ENCODE peak calls at places on chromosomes 1 and 21, in six cellular contexts. K is natural killer cell, X is tibial artery, V is neural crest cell, E is fibroblast of lung, A is tibial nerve. Y is an unnamed sample.

GRCh38 chr1:244971524-244972216 is 107.3 kb upstream of the HNRNPU start:
- DNase-seq in K (no peak), X (no peak), V (no peak), E (no peak), A (no peak), Y (no peak)

GRCh38 chr1:179077396-179077795 is 4.5 kb upstream of the TOR3A start:
- DNase-seq in K (no peak), X (no peak), V (no peak), E (peak; percentile 75), A (no peak), Y (no peak)

GRCh38 chr1:56189946-56190920 is 389.1 kb downstream of the PLPP3 start:
- DNase-seq in K (no peak), X (no peak), V (peak; percentile 16), E (no peak), A (no peak), Y (no peak)

GRCh38 chr1:145995148-145995851 is 1.1 kb downstream of the TXNIP start:
- DNase-seq in K (no peak), X (peak; percentile 13), V (no peak), E (no peak), A (no peak), Y (no peak)

GRCh38 chr1:10901894-10902805 is 105.7 kb upstream of the CASZ1 start:
- DNase-seq in K (no peak), X (no peak), V (no peak), E (no peak), A (no peak), Y (no peak)

GRCh38 chr1:205344010-205344808 is 12.5 kb downstream of the KLHDC8A start:
- DNase-seq in K (no peak), X (peak; percentile 40), V (no peak), E (no peak), A (no peak), Y (peak; percentile 49)

GRCh38 chr21:25639167-25639921 is at the start of gene JAM2:
- DNase-seq in K (peak; percentile 17), X (peak; percentile 34), V (peak; percentile 50), E (peak; percentile 39), A (peak; percentile 22), Y (peak; percentile 55)

GRCh38 chr1:28087614-28088167 is 719 bp downstream of the EYA3 start:
- DNase-seq in K (peak; percentile 20), X (no peak), V (no peak), E (no peak), A (no peak), Y (no peak)

DNA sequence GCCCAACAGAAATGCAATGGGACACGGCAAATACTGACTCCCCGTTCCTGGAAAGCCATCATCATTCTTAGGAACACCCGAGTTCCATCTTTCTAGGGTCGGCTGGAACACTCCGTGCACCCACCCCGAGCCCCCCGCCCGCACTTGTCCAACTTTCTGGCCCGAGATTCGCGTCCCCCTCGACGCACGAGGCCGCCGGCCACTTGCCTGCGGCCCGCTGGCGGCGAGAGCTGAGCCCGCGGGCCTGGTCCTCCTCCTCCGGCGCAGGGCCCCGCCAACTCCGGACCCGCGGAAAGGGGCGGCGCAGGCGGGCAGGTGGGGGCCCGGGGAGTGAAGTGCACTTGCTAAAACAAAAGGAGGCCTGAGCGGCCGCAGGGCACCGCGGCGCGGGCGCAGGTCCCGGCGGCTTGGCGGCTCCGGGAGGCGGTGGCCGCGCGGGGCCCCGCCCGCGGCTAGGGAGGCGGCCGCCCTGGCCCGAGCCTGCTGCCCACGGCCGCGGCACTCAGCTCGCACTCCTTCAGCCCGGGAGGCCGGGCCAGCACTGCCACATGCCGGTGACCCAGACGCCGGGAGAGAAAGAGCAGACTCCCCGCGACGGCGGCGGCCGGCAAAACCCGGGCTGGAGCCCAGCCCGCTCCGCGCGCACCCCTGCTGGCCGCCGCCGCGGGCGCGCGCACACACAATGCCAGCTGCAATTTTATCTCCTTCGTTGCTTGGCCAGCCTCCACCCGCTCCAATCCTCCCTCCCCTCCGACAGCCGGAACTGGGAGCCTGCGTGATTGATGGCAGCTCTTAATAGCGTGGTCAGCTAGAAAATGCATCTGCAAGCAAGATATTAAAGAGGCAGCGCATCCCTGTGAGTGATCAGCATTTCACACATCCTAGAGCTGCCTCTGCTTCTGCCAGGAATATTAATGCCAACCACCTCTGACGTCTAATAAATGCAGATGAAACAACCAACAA is 114.3 kb downstream of the RERE start:
- DNase-seq in K (peak; percentile 75), X (peak; percentile 84), V (peak; percentile 87), E (peak; percentile 93), A (peak; percentile 74), Y (peak; percentile 78)
- TF ChIP-seq CTCF in K (no peak), X (peak; percentile 32), V (no peak), E (no peak), A (peak; percentile 49), Y (no peak)

GRCh38 chr1:116934586-116935207 is 25.0 kb downstream of the PTGFRN start:
- DNase-seq in K (no peak), X (no peak), V (no peak), E (no peak), A (no peak), Y (no peak)
- TF ChIP-seq CTCF in K (peak; percentile 17), X (no peak), V (peak; percentile 56), E (no peak), A (no peak), Y (no peak)

GRCh38 chr1:183578846-183579245 is 11.4 kb downstream of the NCF2 start:
- DNase-seq in K (no peak), X (no peak), V (no peak), E (no peak), A (no peak), Y (no peak)

GRCh38 chr1:183583466-183583865 is 6.8 kb downstream of the NCF2 start:
- DNase-seq in K (no peak), X (no peak), V (no peak), E (no peak), A (no peak), Y (no peak)

GRCh38 chr1:183577897-183578470 is 12.3 kb downstream of the NCF2 start:
- DNase-seq in K (no peak), X (no peak), V (no peak), E (no peak), A (no peak), Y (no peak)

GRCh38 chr1:183582021-183582746 is 8.1 kb downstream of the NCF2 start:
- DNase-seq in K (no peak), X (no peak), V (no peak), E (no peak), A (no peak), Y (no peak)

DNA sequence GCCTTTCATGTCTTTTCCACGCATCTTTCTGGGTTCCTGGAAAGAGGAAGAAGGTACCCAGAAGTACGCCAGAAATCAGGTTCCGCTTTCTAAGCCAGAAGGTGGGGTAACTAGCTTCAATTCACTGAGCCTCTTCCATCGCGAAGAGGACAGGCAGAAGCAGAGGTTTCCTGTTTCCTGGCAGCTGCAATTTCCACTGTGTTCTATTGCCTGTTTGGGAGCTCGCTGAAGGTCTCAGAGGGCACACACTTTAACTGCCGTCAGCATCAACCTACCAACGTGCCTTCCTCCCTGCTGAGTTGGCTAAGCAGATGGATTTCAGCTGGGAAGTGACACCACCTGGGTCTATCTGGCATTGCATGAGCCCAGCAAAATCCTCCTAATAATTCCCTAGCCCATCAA is 10.0 kb downstream of the NCF2 start:
- DNase-seq in K (no peak), X (peak; percentile 41), V (no peak), E (no peak), A (no peak), Y (no peak)
- TF ChIP-seq CTCF in K (no peak), X (no peak), V (peak; percentile 35), E (no peak), A (no peak), Y (no peak)

DNA sequence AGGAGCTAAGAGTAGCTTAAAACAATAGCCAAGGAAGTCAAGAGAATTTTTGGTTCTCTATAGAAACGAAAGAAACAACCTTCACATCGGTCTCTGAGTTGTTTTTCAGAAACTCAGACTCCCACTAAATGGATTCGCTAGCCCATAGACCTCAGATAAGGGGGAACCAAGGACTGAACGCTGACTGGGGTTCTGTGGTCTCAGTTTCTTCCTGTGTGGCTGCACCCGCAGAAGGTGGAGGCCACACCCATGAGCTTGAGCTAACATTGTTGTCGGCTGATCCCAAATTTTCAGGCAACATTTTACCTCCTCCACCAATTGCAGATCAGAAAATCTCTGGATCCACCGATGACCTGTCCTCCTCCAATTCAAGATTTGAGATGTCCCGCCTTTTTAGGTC is 456.1 kb downstream of the AJAP1 start:
- DNase-seq in K (no peak), X (no peak), V (no peak), E (no peak), A (no peak), Y (no peak)
- TF ChIP-seq CTCF in K (no peak), X (no peak), V (no peak), E (no peak), A (no peak), Y (no peak)

GRCh38 chr1:33429846-33430750 is 797 bp downstream of the PHC2 start:
- DNase-seq in K (peak; percentile 18), X (no peak), V (peak; percentile 25), E (peak; percentile 24), A (no peak), Y (no peak)

GRCh38 chr1:33433509-33434362 is 2.8 kb upstream of the PHC2 start:
- DNase-seq in K (no peak), X (peak; percentile 82), V (no peak), E (peak; percentile 99), A (no peak), Y (no peak)

GRCh38 chr1:33429332-33429731 is 1.6 kb downstream of the PHC2 start:
- DNase-seq in K (no peak), X (no peak), V (no peak), E (no peak), A (no peak), Y (no peak)

GRCh38 chr1:33428661-33429060 is 2.2 kb downstream of the PHC2 start:
- DNase-seq in K (no peak), X (no peak), V (no peak), E (no peak), A (no peak), Y (no peak)

DNA sequence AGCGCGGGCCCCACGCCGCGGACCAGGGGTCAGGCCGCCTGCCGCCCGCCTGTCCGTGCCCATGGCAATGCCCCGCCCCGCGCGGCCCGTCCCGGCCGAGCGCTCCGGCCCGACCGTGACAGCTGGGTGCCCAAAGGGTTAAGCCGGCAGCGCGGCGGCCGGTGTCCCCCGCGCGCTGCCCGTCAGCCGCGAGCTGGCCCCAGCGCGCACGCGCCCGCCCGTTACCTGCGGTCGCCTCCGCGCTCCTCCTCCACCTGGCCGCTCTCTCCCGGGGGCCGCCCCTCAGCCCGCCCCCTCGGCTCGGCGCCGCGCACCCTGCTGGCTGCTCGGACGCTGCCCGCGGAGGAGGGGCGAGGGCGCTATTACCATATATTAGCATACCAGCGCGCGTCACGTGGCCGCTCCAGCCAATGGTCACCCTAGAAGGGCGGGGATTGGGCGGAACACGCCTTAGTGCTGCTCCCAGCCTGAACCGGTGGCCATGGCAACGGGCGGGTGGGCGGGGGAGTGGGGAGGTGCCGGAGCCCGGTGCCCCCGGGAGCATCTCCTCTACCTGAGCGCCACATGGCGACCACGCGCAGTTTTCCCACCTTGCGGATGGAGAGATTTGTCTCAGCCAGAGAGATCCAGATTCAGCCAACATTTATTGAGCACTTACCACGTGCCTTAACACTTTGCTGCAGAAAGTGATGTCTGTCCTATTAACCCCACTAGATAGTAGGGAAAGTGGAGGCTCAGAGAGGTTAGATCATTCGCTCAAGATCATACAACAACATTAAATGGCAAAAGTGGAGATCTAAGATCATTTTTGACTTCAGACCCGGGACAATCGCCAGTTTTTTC is at the start of gene PHC2:
- DNase-seq in K (peak; percentile 90), X (peak; percentile 98), V (peak; percentile 92), E (peak; percentile 95), A (peak; percentile 94), Y (peak; percentile 85)
- TF ChIP-seq CTCF in K (peak; percentile 22), X (peak; percentile 20), V (peak; percentile 38), E (no peak), A (peak; percentile 49), Y (no peak)

GRCh38 chr1:199995096-199995685 is 32.3 kb upstream of the NR5A2 start:
- DNase-seq in K (no peak), X (no peak), V (no peak), E (no peak), A (no peak), Y (no peak)
- TF ChIP-seq CTCF in K (no peak), X (no peak), V (no peak), E (no peak), A (no peak), Y (no peak)